ENCODE peak calls at places on chromosomes 1 and 21, in ten cellular contexts. X is breast epithelium, B is K562, K is upper lobe of left lung, I is Peyer's patch, F is tibial nerve, U is A549, S is esophagus muscularis mucosa, Q is spleen, N is ovary. Y is an unnamed sample. For H3K4me1, the result is how much of the 10 kb centered on the place peaks cover.

GRCh38 chr1:206568256-206568655 is 44.0 kb downstream of the EIF2D start:
- DNase-seq in Q (peak), I (no peak), S (no peak), U (no peak), B (no peak), X (no peak), F (no peak), K (peak), N (no peak), Y (no peak)

GRCh38 chr1:206658264-206658980 is 23.1 kb downstream of the DYRK3 start:
- DNase-seq in K (peak), U (peak), F (no peak), Q (peak), X (no peak), N (no peak), S (no peak), I (peak), B (peak), Y (peak)

GRCh38 chr1:47232187-47232874 is at the start of gene TAL1:
- DNase-seq in U (no peak), X (no peak), S (no peak), Q (no peak), B (peak), N (no peak), I (no peak), K (no peak), F (no peak), Y (no peak)

GRCh38 chr1:235060607-235061470 is 67.8 kb downstream of the TOMM20 start:
- DNase-seq in X (peak), B (no peak), F (no peak), Q (no peak), K (no peak), I (no peak), N (no peak), S (no peak), U (no peak), Y (no peak)

GRCh38 chr1:202697038-202697437 is 13.2 kb downstream of the SYT2 start:
- DNase-seq in F (no peak), X (no peak), N (no peak), K (no peak), Q (peak), B (no peak), U (no peak), I (no peak), S (no peak), Y (peak)

GRCh38 chr1:31977361-31978131 is 36.1 kb upstream of the KHDRBS1 start:
- DNase-seq in N (no peak), U (peak), S (no peak), X (no peak), K (no peak), F (no peak), I (no peak), Q (peak), B (peak), Y (no peak)

GRCh38 chr1:171805395-171806115 is 24.1 kb downstream of the METTL13 start:
- DNase-seq in S (no peak), Q (no peak), U (no peak), B (no peak), I (no peak), N (no peak), X (no peak), K (no peak), F (no peak), Y (no peak)

GRCh38 chr1:11478571-11479374 is at the start of gene DISP3:
- DNase-seq in Q (peak), B (peak), U (peak), X (no peak), N (peak), S (no peak), K (peak), I (peak), F (no peak), Y (no peak)

GRCh38 chr1:182972821-182973220 is 19.9 kb upstream of the SHCBP1L start:
- DNase-seq in U (no peak), F (no peak), Q (no peak), X (no peak), N (no peak), K (no peak), S (no peak), I (no peak), B (no peak), Y (no peak)

GRCh38 chr1:151815716-151816327 is 10.6 kb upstream of the LINGO4 start:
- DNase-seq in N (no peak), I (peak), K (no peak), X (no peak), U (no peak), S (no peak), Q (peak), B (no peak), F (no peak), Y (no peak)

GRCh38 chr1:226526801-226527595 is 21.6 kb upstream of the STUM start:
- DNase-seq in I (no peak), N (peak), Q (no peak), X (no peak), F (no peak), U (no peak), S (no peak), K (no peak), B (peak), Y (no peak)

GRCh38 chr21:41369915-41370839 is 8.3 kb downstream of the MX2 start:
- DNase-seq in U (no peak), I (peak), N (no peak), S (no peak), B (no peak), Q (peak), X (no peak), K (peak), F (no peak), Y (no peak)

GRCh38 chr1:115458426-115459114 is 120.5 kb upstream of the NGF start:
- DNase-seq in S (no peak), F (no peak), Q (no peak), I (no peak), N (no peak), X (no peak), B (no peak), U (no peak), K (no peak), Y (no peak)

GRCh38 chr1:32464191-32464715 is 619 bp upstream of the ZBTB8B start:
- DNase-seq in X (no peak), F (no peak), K (no peak), B (no peak), Q (peak), S (no peak), I (no peak), U (no peak), N (no peak), Y (no peak)

GRCh38 chr1:26472330-26472900 is at the start of gene HMGN2:
- DNase-seq in K (peak), U (peak), Q (peak), X (peak), F (peak), S (peak), B (peak), N (peak), I (peak), Y (peak)

GRCh38 chr1:26471201-26471497 is 1.1 kb upstream of the HMGN2 start:
- DNase-seq in K (no peak), B (no peak), X (no peak), Q (no peak), S (no peak), N (no peak), U (no peak), I (no peak), F (no peak), Y (no peak)

GRCh38 chr1:26474824-26475223 is 2.6 kb downstream of the HMGN2 start:
- DNase-seq in K (no peak), U (no peak), I (no peak), F (no peak), N (no peak), S (no peak), Q (no peak), B (no peak), X (no peak), Y (no peak)

GRCh38 chr1:26471498-26472329 is 526 bp upstream of the HMGN2 start:
- DNase-seq in S (peak), F (peak), B (peak), Q (peak), U (peak), K (peak), N (no peak), I (peak), X (peak), Y (peak)

GRCh38 chr1:26472901-26473845 is 933 bp downstream of the HMGN2 start:
- DNase-seq in S (peak), B (peak), N (peak), K (peak), X (peak), Q (peak), F (peak), U (peak), I (peak), Y (peak)
- TF ChIP-seq POLR2A in S (peak), B (no peak), N (peak), K (no peak), X (peak), Q (no peak), F (peak), U (no peak), I (peak), Y (no peak)

GRCh38 chr1:100361249-100362089 is 9.2 kb downstream of the CDC14A start:
- DNase-seq in Q (no peak), B (no peak), F (no peak), N (no peak), S (no peak), X (no peak), I (no peak), K (no peak), U (no peak), Y (no peak)
- H3K4me1 ChIP-seq in Q (half or more), B (under half), F (under half), N (under half), S (half or more), X (under half), I (under half), K (under half), U (under half), Y (under half)

GRCh38 chr1:29120367-29120766 is 3.3 kb downstream of the TMEM200B start:
- DNase-seq in U (no peak), B (no peak), F (no peak), S (no peak), K (no peak), I (no peak), X (no peak), N (no peak), Q (no peak), Y (no peak)
- TF ChIP-seq POLR2A in U (no peak), B (no peak), F (no peak), S (no peak), K (no peak), I (no peak), X (no peak), N (no peak), Q (no peak), Y (no peak)

DNA sequence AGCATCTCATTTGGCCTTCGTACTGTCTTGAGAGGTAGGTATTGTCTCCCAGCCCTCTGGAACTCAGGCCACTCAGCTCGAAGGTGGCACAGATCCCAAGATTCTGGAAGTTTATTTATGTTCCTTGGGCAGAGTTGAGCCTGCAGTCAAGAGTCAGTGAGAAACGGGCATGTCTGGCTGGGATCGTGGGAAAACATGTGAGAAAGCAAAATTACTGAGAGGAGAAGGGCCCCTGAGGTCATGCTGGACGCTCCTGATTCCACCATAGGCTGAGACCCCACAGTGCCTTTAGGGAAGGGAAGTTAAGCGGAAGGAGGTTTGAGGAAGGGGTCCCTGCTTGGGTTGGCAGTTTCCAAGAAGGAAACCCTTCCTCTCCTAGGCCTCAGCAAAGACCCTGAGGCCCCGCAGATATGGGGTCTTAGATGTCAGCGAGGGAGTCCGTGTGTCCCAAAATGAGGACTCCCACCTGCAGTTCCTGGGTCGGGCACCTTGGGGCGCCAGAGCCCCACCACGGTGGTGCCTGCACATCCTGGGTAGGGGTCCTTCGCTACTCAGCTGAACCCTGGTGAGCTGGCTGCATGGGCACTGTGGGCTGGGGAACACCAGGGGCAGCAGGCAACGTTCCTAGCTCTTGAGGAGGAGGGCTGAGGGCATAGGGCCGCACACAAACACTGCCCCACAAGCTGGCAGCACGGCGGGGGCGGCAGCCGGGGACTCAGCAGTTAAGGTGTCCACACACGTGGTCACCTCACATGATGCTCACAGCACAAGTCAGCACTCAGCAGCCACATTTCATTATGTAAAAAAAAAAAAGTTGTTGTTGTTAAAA is 12.3 kb upstream of the SEMA4A start:
- DNase-seq in U (no peak), X (no peak), N (no peak), K (no peak), F (no peak), S (no peak), I (no peak), B (peak), Q (no peak), Y (no peak)
- H3K4me1 ChIP-seq in U (under half), X (under half), N (under half), K (under half), F (under half), S (half or more), I (under half), B (under half), Q (under half), Y (under half)

DNA sequence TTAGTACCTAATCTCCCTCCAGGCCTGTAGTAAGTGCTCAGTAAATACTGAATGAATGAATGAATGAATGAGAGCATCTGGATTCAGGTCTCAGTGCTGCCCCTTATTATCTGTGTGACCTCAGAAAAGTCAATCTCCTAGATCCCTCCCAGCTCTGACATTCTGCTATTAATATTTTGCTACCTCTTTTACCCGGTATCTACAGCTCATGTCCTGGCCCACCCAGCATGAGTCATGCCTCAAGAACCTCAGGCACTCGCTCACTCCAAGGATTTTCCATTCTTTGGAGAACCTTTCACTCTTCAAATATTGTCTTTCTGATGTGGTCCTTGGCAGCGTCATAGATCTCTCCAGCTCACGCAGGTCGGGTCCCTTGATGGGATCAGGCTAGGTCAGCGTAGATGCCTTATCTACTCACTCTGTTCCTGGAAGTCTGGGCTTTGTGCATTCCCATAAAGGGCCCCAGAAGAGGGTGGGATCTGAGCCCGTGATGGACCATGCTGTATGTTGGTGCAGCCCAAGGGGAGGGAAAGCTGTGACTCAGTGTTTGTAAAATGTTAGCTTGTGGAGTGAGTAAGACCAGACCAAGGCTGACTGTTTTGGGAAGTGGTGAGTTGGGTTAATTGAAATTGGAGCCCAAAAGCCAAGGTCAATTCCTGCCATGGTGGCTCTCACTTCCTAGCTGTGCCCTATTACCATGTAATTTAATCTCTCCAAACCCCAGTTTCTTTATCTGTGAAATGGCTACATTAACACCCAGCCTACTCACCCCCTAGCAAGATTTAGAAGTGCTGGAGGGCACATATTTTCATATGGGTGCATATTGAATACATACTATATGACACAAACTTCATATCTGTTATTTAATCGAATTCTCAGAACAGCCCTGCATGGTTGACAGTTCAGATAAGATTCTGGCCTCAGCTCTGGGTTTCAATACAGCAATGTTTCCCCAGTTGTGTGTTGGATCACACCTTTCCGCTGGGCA is 214.1 kb upstream of the USP24 start:
- DNase-seq in F (peak), K (peak), X (peak), I (no peak), Q (no peak), U (peak), B (no peak), N (no peak), S (peak), Y (no peak)
- TF ChIP-seq POLR2A in F (no peak), K (no peak), X (no peak), I (no peak), Q (no peak), U (no peak), B (no peak), N (no peak), S (no peak), Y (no peak)

GRCh38 chr21:34865922-34866271 is 183.2 kb downstream of the RUNX1 start:
- DNase-seq in X (no peak), K (no peak), B (no peak), F (no peak), U (no peak), Q (peak), N (no peak), S (no peak), I (no peak), Y (no peak)
- H3K4me1 ChIP-seq in X (under half), K (under half), B (under half), F (under half), U (under half), Q (under half), N (under half), S (under half), I (under half), Y (under half)